ENCODE peak calls at places on chromosomes 13 and 19, in six cellular contexts. G is ascending aorta; Y is AG09309; N is activated effector memory CD4-positive, alpha-beta T cell treated with anti-CD3 and anti-CD28 coated beads, Interleukin-2, amount 50 U/mL, for 16 hours; W is AG08395; S is ELR. K is an unnamed sample.

GRCh38 chr13:110450941-110451340 is 110.6 kb downstream of the RAB20 start:
- DNase-seq in S (no peak), W (no peak), Y (no peak), N (no peak), G (peak; percentile 55), K (peak; percentile 56)

GRCh38 chr19:22882797-22883196 is 50.7 kb downstream of the ZNF723 start:
- DNase-seq in N (no peak), S (peak; percentile 46), W (peak; percentile 2), G (no peak), Y (no peak), K (peak; percentile 43)

GRCh38 chr19:44401108-44401786 is at the start of gene ZNF285:
- DNase-seq in W (peak; percentile 99), Y (peak; percentile 80), N (peak; percentile 83), G (peak; percentile 90), S (peak; percentile 97), K (peak; percentile 89)

GRCh38 chr13:75161804-75162203 is 320.2 kb downstream of the TBC1D4 start:
- DNase-seq in S (no peak), Y (no peak), N (no peak), G (no peak), W (no peak), K (no peak)

GRCh38 chr13:27353166-27353583 is 71.2 kb upstream of the GTF3A start:
- DNase-seq in S (peak; percentile 82), W (peak; percentile 45), G (no peak), Y (no peak), N (peak; percentile 73), K (peak; percentile 37)

GRCh38 chr13:94303644-94304174 is 175.8 kb downstream of the DCT start:
- DNase-seq in Y (no peak), N (no peak), G (no peak), W (no peak), S (no peak), K (no peak)

GRCh38 chr19:46785980-46786235 is 2.5 kb downstream of the SLC1A5 start:
- DNase-seq in G (no peak), N (no peak), S (no peak), Y (no peak), W (no peak), K (no peak)

GRCh38 chr13:110834572-110834971 is 80.3 kb downstream of the ANKRD10 start:
- DNase-seq in S (no peak), Y (no peak), G (no peak), W (no peak), N (no peak), K (no peak)

GRCh38 chr13:51477653-51478324 is 25.0 kb upstream of the INTS6 start:
- DNase-seq in S (no peak), Y (no peak), N (no peak), W (no peak), G (no peak), K (no peak)

GRCh38 chr13:36352350-36352749 is 6.2 kb upstream of the SPART start:
- DNase-seq in S (peak; percentile 35), Y (no peak), G (no peak), N (no peak), W (no peak), K (peak; percentile 21)

GRCh38 chr19:51338563-51339312 is 3.2 kb downstream of the VSIG10L start:
- DNase-seq in S (peak; percentile 79), N (peak; percentile 94), Y (no peak), G (peak; percentile 92), W (peak; percentile 88), K (peak; percentile 53)

GRCh38 chr19:4228765-4229178 is 551 bp upstream of the EBI3 start:
- DNase-seq in Y (no peak), S (no peak), G (no peak), W (no peak), N (no peak), K (no peak)

GRCh38 chr19:3692141-3693029 is 7.9 kb downstream of the PIP5K1C start:
- DNase-seq in Y (no peak), W (no peak), N (peak; percentile 85), G (no peak), S (peak; percentile 15), K (no peak)

GRCh38 chr13:53242015-53242414 is 213.4 kb downstream of the OLFM4 start:
- DNase-seq in Y (no peak), S (no peak), G (no peak), N (no peak), W (no peak), K (no peak)

GRCh38 chr19:41154060-41154459 is 39.0 kb upstream of the CYP2S1 start:
- DNase-seq in W (no peak), N (no peak), S (no peak), G (no peak), Y (no peak), K (no peak)

GRCh38 chr13:44605275-44605674 is 29.1 kb upstream of the TSC22D1 start:
- DNase-seq in N (no peak), G (no peak), W (peak; percentile 23), S (no peak), Y (no peak), K (no peak)

GRCh38 chr19:7152568-7152967 is 83.1 kb downstream of the ZNF557 start:
- DNase-seq in N (no peak), G (no peak), S (peak; percentile 33), W (no peak), Y (no peak), K (no peak)

GRCh38 chr19:18418725-18419194 is 438 bp upstream of the SSBP4 start:
- DNase-seq in Y (no peak), G (peak; percentile 81), W (no peak), N (peak; percentile 79), S (no peak), K (no peak)

GRCh38 chr13:27405521-27406134 is 18.8 kb upstream of the GTF3A start:
- DNase-seq in G (no peak), S (peak; percentile 32), N (no peak), Y (no peak), W (no peak), K (peak; percentile 38)

GRCh38 chr13:78867655-78868054 is 208.7 kb upstream of the OBI1 start:
- DNase-seq in S (no peak), Y (no peak), W (no peak), N (no peak), G (no peak), K (no peak)

GRCh38 chr19:50858896-50859295 is 4.2 kb downstream of the KLK3 start:
- DNase-seq in Y (no peak), W (no peak), S (no peak), G (no peak), N (no peak), K (no peak)

GRCh38 chr13:108895220-108895704 is 265.9 kb downstream of the MYO16 start:
- DNase-seq in W (peak; percentile 17), Y (no peak), S (peak; percentile 75), G (no peak), N (no peak), K (peak; percentile 83)

GRCh38 chr19:34502582-34503545 is 21.3 kb downstream of the WTIP start:
- DNase-seq in G (peak; percentile 65), Y (no peak), N (no peak), S (no peak), W (peak; percentile 37), K (no peak)

GRCh38 chr13:73608157-73608516 is 526.1 kb downstream of the KLF12 start:
- DNase-seq in S (no peak), W (no peak), N (no peak), Y (no peak), G (no peak), K (no peak)

GRCh38 chr19:55092423-55093318 is 17.0 kb downstream of the EPS8L1 start:
- DNase-seq in S (no peak), G (no peak), N (no peak), Y (no peak), W (no peak), K (no peak)

GRCh38 chr13:40922437-40923040 is 96.6 kb downstream of the ELF1 start:
- DNase-seq in G (no peak), W (no peak), N (no peak), S (no peak), Y (no peak), K (no peak)

GRCh38 chr19:38387550-38388309 is at the start of gene GGN:
- DNase-seq in W (peak; percentile 96), G (peak; percentile 95), S (peak; percentile 96), N (peak; percentile 91), Y (peak; percentile 66), K (peak; percentile 90)